ENCODE peak calls at places on chromosome 15, in nine cellular contexts. T is right lobe of liver; R is left ventricle myocardium inferior; P is RWPE2; Z is mesendoderm; X is hepatocyte; B is breast epithelium; M is Peyer's patch; O is effector memory CD4-positive, alpha-beta T cell. G is an unnamed sample.
A peak's percentile ranks its signal among the peaks of the same experiment; 100 is the strongest.

GRCh38 chr15:28861031-28861534 is 12.6 kb upstream of the GOLGA6L7 start:
- DNase-seq in T (no peak), Z (no peak), M (no peak), R (no peak), B (no peak), X (no peak), O (no peak), P (no peak), G (no peak)

GRCh38 chr15:34927726-34928125 is 41.8 kb downstream of the AQR start:
- DNase-seq in B (no peak), R (no peak), X (no peak), T (no peak), M (no peak), Z (no peak), P (no peak), O (no peak), G (no peak)

GRCh38 chr15:31598620-31599019 is 272.0 kb downstream of the KLF13 start:
- DNase-seq in R (no peak), X (peak; percentile 73), B (no peak), P (peak; percentile 79), O (no peak), Z (peak; percentile 90), M (no peak), T (no peak), G (no peak)

GRCh38 chr15:28271697-28272250 is 50.2 kb downstream of the HERC2 start:
- DNase-seq in R (no peak), Z (no peak), T (no peak), X (no peak), O (no peak), M (no peak), B (no peak), P (no peak), G (no peak)

GRCh38 chr15:99686290-99686689 is 46.9 kb downstream of the LYSMD4 start:
- DNase-seq in X (no peak), Z (peak; percentile 27), R (no peak), O (no peak), T (no peak), B (no peak), M (no peak), P (no peak), G (no peak)

GRCh38 chr15:93066834-93067648 is 22.0 kb downstream of the RGMA start:
- DNase-seq in O (no peak), B (no peak), R (no peak), T (no peak), X (no peak), Z (no peak), P (no peak), M (no peak), G (no peak)

GRCh38 chr15:65712415-65712814 is 79.7 kb downstream of the DENND4A start:
- DNase-seq in X (no peak), O (no peak), M (no peak), T (no peak), B (no peak), P (no peak), R (no peak), Z (no peak), G (no peak)

GRCh38 chr15:77060560-77060959 is 10.3 kb downstream of the TSPAN3 start:
- DNase-seq in M (no peak), B (no peak), R (no peak), Z (no peak), O (no peak), P (no peak), X (no peak), T (no peak), G (no peak)

DNA sequence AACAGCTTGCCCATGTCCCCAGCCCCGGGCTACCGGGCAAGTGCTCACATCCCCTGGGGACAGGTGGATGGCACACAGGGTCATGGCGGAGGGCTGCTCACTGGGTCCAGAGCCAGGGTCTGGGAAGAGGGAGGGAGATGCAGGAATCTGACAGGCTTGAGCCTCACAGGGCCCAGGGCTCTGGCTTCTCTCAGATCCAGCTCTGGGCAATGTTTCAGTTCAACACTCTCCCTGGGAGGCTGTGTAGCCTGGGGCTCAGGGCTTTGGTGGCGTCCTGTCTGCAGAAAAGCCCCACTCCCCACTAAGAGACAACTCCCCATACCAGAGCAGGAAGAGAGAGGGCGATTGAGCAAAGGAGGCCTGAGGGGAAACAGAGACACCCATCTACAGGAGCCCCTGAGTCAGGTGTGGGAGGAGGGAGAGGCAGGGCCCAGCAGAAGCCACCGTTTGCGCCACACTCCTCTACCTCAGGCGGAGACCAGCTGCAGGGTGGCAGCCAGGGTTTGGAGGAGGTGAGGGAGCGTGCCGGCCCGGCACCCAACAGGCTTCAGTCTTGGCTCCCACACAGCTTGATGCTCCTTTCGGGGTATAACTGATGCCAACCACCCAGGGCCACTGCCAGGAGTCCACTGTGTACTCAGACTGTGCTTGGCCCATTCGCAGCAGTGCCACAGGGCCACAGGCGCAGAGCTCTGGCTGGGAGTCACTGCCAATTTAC is 16.8 kb upstream of the SRP14 start:
- DNase-seq in P (no peak), T (peak; percentile 93), X (no peak), O (no peak), M (peak; percentile 19), B (peak; percentile 69), R (peak; percentile 80), Z (peak; percentile 67), G (no peak)
- H3K4me1 ChIP-seq in P (peaks cover 18% of the 10 kb centered on the region), T (no peaks in the 10 kb centered on the region), X (peaks cover 15% of the 10 kb centered on the region), O (peaks cover 24% of the 10 kb centered on the region), M (peaks cover 3% of the 10 kb centered on the region), B (no peaks in the 10 kb centered on the region), R (peaks cover 36% of the 10 kb centered on the region), Z (no peaks in the 10 kb centered on the region), G (peaks cover 23% of the 10 kb centered on the region)

GRCh38 chr15:85031086-85031943 is 49.7 kb downstream of the PDE8A start:
- DNase-seq in Z (peak; percentile 56), T (no peak), P (no peak), R (no peak), M (no peak), X (no peak), O (no peak), B (no peak), G (no peak)
- H3K27ac ChIP-seq in Z (no peak overlapping the region), T (peak overlapping the region; percentile 92), P (no peak overlapping the region), R (peak overlapping the region; percentile 50), M (no peak overlapping the region), X (peak overlapping the region; percentile 85), O (peak overlapping the region; percentile 11), B (no peak overlapping the region), G (no peak overlapping the region)

DNA sequence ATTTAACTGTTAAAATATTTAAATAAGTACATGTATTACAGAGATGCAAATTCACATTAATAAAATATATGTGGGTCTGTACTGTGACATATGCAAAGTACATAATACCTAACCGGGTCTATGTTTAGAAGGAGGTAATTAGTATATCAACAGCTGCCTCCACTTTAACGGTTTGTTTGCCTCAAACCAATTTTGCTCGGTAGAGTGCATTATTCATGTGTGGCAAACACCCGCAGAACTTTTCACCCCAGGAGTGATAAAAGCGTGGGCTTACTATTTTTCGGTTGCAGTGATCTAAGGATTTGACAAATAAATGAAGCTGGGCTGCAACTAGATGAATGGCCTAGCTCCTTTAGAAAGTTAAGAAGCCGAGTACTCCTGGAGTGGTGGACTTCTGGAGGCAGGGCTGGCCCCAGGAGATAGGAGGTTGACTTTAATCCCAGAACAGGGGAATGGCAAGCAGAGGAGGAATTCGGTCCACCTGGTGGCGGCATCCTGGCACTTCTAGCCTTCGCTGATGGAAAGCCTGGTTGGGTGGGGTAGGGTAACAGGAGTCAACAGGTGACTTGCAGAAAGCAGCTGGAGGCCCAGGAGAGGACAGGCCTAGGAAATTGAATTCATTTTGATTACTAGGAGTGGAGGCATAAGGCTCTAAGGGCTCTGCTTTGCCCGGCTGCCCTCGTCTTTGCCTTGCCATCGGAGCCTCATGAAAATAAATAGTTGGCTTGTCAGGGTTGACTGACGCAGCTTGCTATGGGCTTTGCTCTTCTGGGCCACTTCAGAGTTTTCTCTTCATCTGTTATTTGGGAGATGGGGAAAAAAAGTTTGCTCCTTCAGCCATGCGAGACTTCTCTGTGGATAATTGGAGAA is 2.4 kb downstream of the SLCO3A1 start:
- DNase-seq in R (no peak), B (no peak), X (peak; percentile 11), T (no peak), M (no peak), P (no peak), Z (peak; percentile 90), O (no peak), G (peak; percentile 40)
- H3K4me1 ChIP-seq in R (peaks cover 87% of the 10 kb centered on the region), B (peaks cover 3% of the 10 kb centered on the region), X (no peaks in the 10 kb centered on the region), T (no peaks in the 10 kb centered on the region), M (no peaks in the 10 kb centered on the region), P (peaks cover 41% of the 10 kb centered on the region), Z (peaks cover 2% of the 10 kb centered on the region), O (peaks cover 62% of the 10 kb centered on the region), G (peaks cover 29% of the 10 kb centered on the region)

GRCh38 chr15:33064878-33065277 is 129.6 kb downstream of the FMN1 start:
- DNase-seq in T (no peak), B (no peak), Z (no peak), X (no peak), M (no peak), P (no peak), R (no peak), O (no peak), G (peak; percentile 57)

GRCh38 chr15:33068007-33068441 is 126.5 kb downstream of the FMN1 start:
- DNase-seq in Z (peak; percentile 79), T (peak; percentile 68), M (peak; percentile 20), X (peak; percentile 28), P (no peak), B (peak; percentile 65), O (no peak), R (peak; percentile 56), G (peak; percentile 73)

GRCh38 chr15:33067456-33067855 is 127.1 kb downstream of the FMN1 start:
- DNase-seq in B (no peak), O (no peak), Z (peak; percentile 81), P (no peak), T (no peak), X (no peak), R (no peak), M (no peak), G (no peak)

GRCh38 chr15:33068531-33068990 is 126.0 kb downstream of the FMN1 start:
- DNase-seq in X (no peak), O (no peak), M (no peak), Z (peak; percentile 78), B (peak; percentile 76), T (no peak), P (peak; percentile 82), R (peak; percentile 21), G (peak; percentile 86)

DNA sequence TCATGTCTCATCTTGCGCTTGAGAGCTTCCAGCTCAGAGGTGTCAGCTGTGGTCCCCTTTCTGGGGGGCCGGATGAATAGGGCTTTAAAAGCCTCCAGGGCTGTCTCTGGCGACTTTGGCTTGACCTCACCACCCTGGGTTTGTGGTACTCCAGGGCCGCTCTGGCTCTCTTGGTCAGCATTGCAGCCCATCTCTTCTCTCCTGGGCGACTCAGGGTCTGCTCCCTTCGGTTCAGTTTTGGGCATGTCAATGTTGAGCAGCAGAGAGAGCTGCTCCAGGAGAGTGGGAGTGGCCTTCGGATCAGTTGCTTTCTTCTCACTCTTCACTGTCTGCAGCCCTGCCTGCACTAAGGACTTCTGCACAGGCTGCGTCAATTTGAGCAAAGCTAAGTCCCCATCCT is 127.9 kb downstream of the FMN1 start:
- DNase-seq in P (no peak), Z (no peak), T (no peak), O (no peak), R (no peak), M (no peak), B (no peak), X (no peak), G (no peak)
- H3K27ac ChIP-seq in P (no peak overlapping the region), Z (no peak overlapping the region), T (no peak overlapping the region), O (no peak overlapping the region), R (no peak overlapping the region), M (no peak overlapping the region), B (peak overlapping the region; percentile 95), X (no peak overlapping the region), G (no peak overlapping the region)